ENCODE peak calls at places on chromosomes 16 and 17, in five cellular contexts. V is cardiac muscle cell; D is Kasumi-1; U is activated T-helper 1 cell treated with anti-CD3 and anti-CD28 coated beads, Interleukin-12 subunit alpha, Interleukin-12 subunit beta, Interleukin-2, Interleukin-4 antibody, amounts not matched to agents 30 ng/mL and 10 ng/mL and 1 ng/mL, durations not matched to agents 14 hours and 24 hours and 36 hours; A is HTR-8/SVneo. M is an unnamed sample.

GRCh38 chr17:78774956-78775571 is 7.0 kb downstream of the CYTH1 start:
- DNase-seq in A (no peak), V (no peak), U (peak), D (peak), M (no peak)

GRCh38 chr17:60171753-60172079 is 21.9 kb downstream of the CA4 start:
- DNase-seq in V (no peak), A (no peak), D (no peak), U (no peak), M (no peak)

GRCh38 chr17:83183150-83183820 is 103.9 kb downstream of the METRNL start:
- DNase-seq in A (no peak), U (no peak), V (no peak), D (no peak), M (peak)

GRCh38 chr16:86193528-86194193 is 294.7 kb downstream of the IRF8 start:
- DNase-seq in U (no peak), A (no peak), V (no peak), D (no peak), M (no peak)

GRCh38 chr17:5588584-5588983 is 4.3 kb upstream of the NLRP1 start:
- DNase-seq in U (no peak), A (no peak), D (no peak), V (no peak), M (no peak)

GRCh38 chr17:51767287-51767686 is 391.2 kb downstream of the CA10 start:
- DNase-seq in D (no peak), V (no peak), U (no peak), A (no peak), M (no peak)

GRCh38 chr17:42135664-42136653 is 13.4 kb downstream of the HSPB9 start:
- DNase-seq in U (no peak), V (peak), D (peak), A (peak), M (peak)

GRCh38 chr16:85395207-85395912 is 217.8 kb upstream of the GSE1 start:
- DNase-seq in V (peak), U (no peak), A (peak), D (peak), M (peak)

GRCh38 chr16:2039286-2040030 is 8.2 kb downstream of the NTHL1 start:
- DNase-seq in D (no peak), A (no peak), U (no peak), V (no peak), M (peak)

GRCh38 chr17:30104575-30105339 is 11.9 kb upstream of the NSRP1 start:
- DNase-seq in V (peak), U (peak), A (peak), D (peak), M (peak)

GRCh38 chr17:60604686-60605334 is 4.8 kb downstream of the PPM1D start:
- DNase-seq in D (no peak), V (no peak), U (no peak), A (peak), M (no peak)

GRCh38 chr17:49543860-49544259 is 31.8 kb upstream of the NXPH3 start:
- DNase-seq in V (no peak), D (no peak), A (no peak), U (no peak), M (no peak)

GRCh38 chr16:83994087-83994486 is 26.0 kb downstream of the NECAB2 start:
- DNase-seq in D (no peak), U (no peak), V (no peak), A (peak), M (no peak)

GRCh38 chr17:83055911-83056582 is 23.4 kb upstream of the METRNL start:
- DNase-seq in V (no peak), D (no peak), U (no peak), A (no peak), M (no peak)

GRCh38 chr17:27529230-27529796 is 73.1 kb downstream of the KSR1 start:
- DNase-seq in V (peak), D (peak), U (no peak), A (no peak), M (no peak)

GRCh38 chr16:3276679-3277078 is 6.6 kb upstream of the ZNF263 start:
- DNase-seq in A (no peak), V (no peak), D (no peak), U (no peak), M (no peak)

GRCh38 chr16:69417537-69418199 is 6.8 kb upstream of the CYB5B start:
- DNase-seq in U (no peak), D (no peak), A (no peak), V (no peak), M (no peak)

GRCh38 chr17:21210411-21211076 is 3.4 kb downstream of the TMEM11 start:
- DNase-seq in U (no peak), A (no peak), V (no peak), D (peak), M (peak)

GRCh38 chr17:66985838-66986237 is 21.3 kb downstream of the CACNG4 start:
- DNase-seq in U (no peak), A (no peak), V (no peak), D (no peak), M (no peak)

GRCh38 chr16:86012221-86012620 is 113.3 kb downstream of the IRF8 start:
- DNase-seq in A (no peak), V (no peak), U (no peak), D (no peak), M (no peak)

GRCh38 chr16:14409563-14409962 is 220.5 kb downstream of the PARN start:
- DNase-seq in U (no peak), V (no peak), D (no peak), A (peak), M (peak)

GRCh38 chr17:58330544-58330996 is 2.0 kb upstream of the TSPOAP1 start:
- DNase-seq in U (no peak), V (no peak), A (no peak), D (no peak), M (no peak)

GRCh38 chr17:37744961-37745800 is at the start of gene HNF1B:
- DNase-seq in A (no peak), U (no peak), D (no peak), V (no peak), M (peak)

GRCh38 chr16:70161350-70161749 is 12.2 kb upstream of the CLEC18C start:
- DNase-seq in V (no peak), D (no peak), A (no peak), U (no peak), M (peak)

GRCh38 chr16:81227780-81228179 is 10.7 kb upstream of the BCO1 start:
- DNase-seq in D (no peak), V (no peak), A (no peak), U (no peak), M (no peak)

GRCh38 chr17:61616783-61617182 is 25.8 kb upstream of the NACA2 start:
- DNase-seq in U (no peak), V (no peak), A (no peak), D (no peak), M (no peak)

GRCh38 chr17:78484300-78485159 is 92.7 kb downstream of the DNAH17 start:
- DNase-seq in D (peak), U (peak), V (peak), A (no peak), M (peak)

GRCh38 chr17:65556014-65556909 is 5.2 kb downstream of the AXIN2 start:
- DNase-seq in D (peak), U (peak), V (peak), A (peak), M (peak)

GRCh38 chr16:73546351-73546845 is 498.5 kb upstream of the ZFHX3 start:
- DNase-seq in D (no peak), V (no peak), U (no peak), A (no peak), M (no peak)

GRCh38 chr16:20849587-20850390 is 43.5 kb downstream of the REXO5 start:
- DNase-seq in D (peak), U (peak), V (peak), A (peak), M (peak)

GRCh38 chr17:31546650-31547049 is 155.2 kb downstream of the RAB11FIP4 start:
- DNase-seq in U (no peak), A (no peak), V (no peak), D (no peak), M (no peak)